ENCODE peak calls at places on chromosome 17, in eight cellular contexts. One of them, this sample, is unnamed.

GRCh38 chr17:74513987-74514631 is 17.2 kb downstream of the CD300LB start:
- DNase-seq in breast epithelium: peak
- DNase-seq in SK-N-SH: no peak
- DNase-seq in HepG2: peak
- DNase-seq in stomach: peak
- DNase-seq in GM23338: peak
- DNase-seq in transverse colon: no peak
- DNase-seq in GM12878: peak
- DNase-seq in this sample: peak

GRCh38 chr17:40625311-40625710 is 22.3 kb downstream of the SMARCE1 start:
- DNase-seq in GM12878: no peak
- DNase-seq in HepG2: no peak
- DNase-seq in breast epithelium: no peak
- DNase-seq in SK-N-SH: no peak
- DNase-seq in stomach: no peak
- DNase-seq in transverse colon: no peak
- DNase-seq in GM23338: no peak
- DNase-seq in this sample: no peak

GRCh38 chr17:45120558-45120957 is 11.8 kb downstream of the PLCD3 start:
- DNase-seq in SK-N-SH: no peak
- DNase-seq in HepG2: no peak
- DNase-seq in stomach: no peak
- DNase-seq in GM12878: no peak
- DNase-seq in transverse colon: no peak
- DNase-seq in GM23338: no peak
- DNase-seq in breast epithelium: no peak
- DNase-seq in this sample: no peak

GRCh38 chr17:49468827-49469385 is 26.2 kb upstream of the NGFR start:
- DNase-seq in GM12878: no peak
- DNase-seq in breast epithelium: no peak
- DNase-seq in transverse colon: no peak
- DNase-seq in SK-N-SH: no peak
- DNase-seq in GM23338: no peak
- DNase-seq in stomach: no peak
- DNase-seq in HepG2: no peak
- DNase-seq in this sample: no peak

GRCh38 chr17:34981538-34982241 is 1.4 kb downstream of the LIG3 start:
- DNase-seq in GM23338: no peak
- DNase-seq in SK-N-SH: peak
- DNase-seq in stomach: no peak
- DNase-seq in HepG2: no peak
- DNase-seq in transverse colon: no peak
- DNase-seq in breast epithelium: no peak
- DNase-seq in GM12878: no peak
- DNase-seq in this sample: peak

GRCh38 chr17:33015716-33016346 is 24.2 kb downstream of the SPACA3 start:
- DNase-seq in GM23338: no peak
- DNase-seq in GM12878: no peak
- DNase-seq in breast epithelium: no peak
- DNase-seq in transverse colon: no peak
- DNase-seq in stomach: no peak
- DNase-seq in SK-N-SH: no peak
- DNase-seq in HepG2: no peak
- DNase-seq in this sample: no peak

GRCh38 chr17:83162035-83162745 is 82.8 kb downstream of the METRNL start:
- DNase-seq in GM12878: no peak
- DNase-seq in transverse colon: no peak
- DNase-seq in GM23338: no peak
- DNase-seq in SK-N-SH: no peak
- DNase-seq in stomach: no peak
- DNase-seq in breast epithelium: peak
- DNase-seq in HepG2: no peak
- DNase-seq in this sample: no peak

GRCh38 chr17:72725432-72726068 is 366.9 kb downstream of the SLC39A11 start:
- DNase-seq in GM23338: peak
- DNase-seq in HepG2: peak
- DNase-seq in stomach: peak
- DNase-seq in SK-N-SH: peak
- DNase-seq in breast epithelium: peak
- DNase-seq in transverse colon: peak
- DNase-seq in GM12878: no peak
- DNase-seq in this sample: peak

GRCh38 chr17:81959362-81960129 is 1.4 kb downstream of the NOTUM start:
- DNase-seq in HepG2: peak
- DNase-seq in breast epithelium: peak
- DNase-seq in stomach: peak
- DNase-seq in SK-N-SH: peak
- DNase-seq in GM12878: no peak
- DNase-seq in GM23338: peak
- DNase-seq in transverse colon: peak
- DNase-seq in this sample: peak

GRCh38 chr17:9192010-9192409 is 170.7 kb downstream of the NTN1 start:
- DNase-seq in breast epithelium: no peak
- DNase-seq in stomach: no peak
- DNase-seq in GM23338: no peak
- DNase-seq in transverse colon: no peak
- DNase-seq in GM12878: no peak
- DNase-seq in HepG2: no peak
- DNase-seq in SK-N-SH: no peak
- DNase-seq in this sample: no peak

GRCh38 chr17:58665946-58666857 is 25.6 kb downstream of the TEX14 start:
- DNase-seq in GM23338: no peak
- DNase-seq in stomach: no peak
- DNase-seq in transverse colon: no peak
- DNase-seq in SK-N-SH: no peak
- DNase-seq in breast epithelium: no peak
- DNase-seq in GM12878: no peak
- DNase-seq in HepG2: no peak
- DNase-seq in this sample: no peak

GRCh38 chr17:39151680-39152058 is 232 bp upstream of the PLXDC1 start:
- DNase-seq in SK-N-SH: no peak
- DNase-seq in breast epithelium: no peak
- DNase-seq in transverse colon: no peak
- DNase-seq in GM23338: no peak
- DNase-seq in HepG2: no peak
- DNase-seq in stomach: no peak
- DNase-seq in GM12878: no peak
- DNase-seq in this sample: no peak

GRCh38 chr17:46964315-46965265 is 14.5 kb downstream of the RPRML start:
- DNase-seq in breast epithelium: no peak
- DNase-seq in GM23338: peak
- DNase-seq in HepG2: no peak
- DNase-seq in GM12878: no peak
- DNase-seq in stomach: no peak
- DNase-seq in SK-N-SH: no peak
- DNase-seq in transverse colon: no peak
- DNase-seq in this sample: no peak

GRCh38 chr17:47280072-47280811 is 26.6 kb downstream of the ITGB3 start:
- DNase-seq in GM12878: no peak
- DNase-seq in stomach: no peak
- DNase-seq in breast epithelium: no peak
- DNase-seq in transverse colon: no peak
- DNase-seq in SK-N-SH: no peak
- DNase-seq in HepG2: no peak
- DNase-seq in GM23338: no peak
- DNase-seq in this sample: no peak

GRCh38 chr17:37516131-37516561 is 26.5 kb downstream of the DUSP14 start:
- DNase-seq in HepG2: no peak
- DNase-seq in breast epithelium: no peak
- DNase-seq in transverse colon: no peak
- DNase-seq in stomach: no peak
- DNase-seq in SK-N-SH: no peak
- DNase-seq in GM12878: no peak
- DNase-seq in GM23338: no peak
- DNase-seq in this sample: no peak

GRCh38 chr17:38982858-38983746 is 15.9 kb upstream of the FBXO47 start:
- DNase-seq in transverse colon: peak
- DNase-seq in GM12878: peak
- DNase-seq in stomach: peak
- DNase-seq in HepG2: peak
- DNase-seq in SK-N-SH: peak
- DNase-seq in GM23338: peak
- DNase-seq in breast epithelium: no peak
- DNase-seq in this sample: peak

GRCh38 chr17:82882715-82883446 is 43.1 kb upstream of the ZNF750 start:
- DNase-seq in HepG2: no peak
- DNase-seq in stomach: peak
- DNase-seq in breast epithelium: no peak
- DNase-seq in GM23338: no peak
- DNase-seq in transverse colon: peak
- DNase-seq in SK-N-SH: no peak
- DNase-seq in GM12878: no peak
- DNase-seq in this sample: no peak

GRCh38 chr17:77645441-77646430 is 312.8 kb upstream of the TNRC6C start:
- DNase-seq in stomach: no peak
- DNase-seq in GM12878: no peak
- DNase-seq in breast epithelium: no peak
- DNase-seq in transverse colon: no peak
- DNase-seq in SK-N-SH: no peak
- DNase-seq in HepG2: no peak
- DNase-seq in GM23338: peak
- DNase-seq in this sample: no peak

GRCh38 chr17:59707971-59708425 is 544 bp downstream of the VMP1 start:
- DNase-seq in breast epithelium: no peak
- DNase-seq in GM23338: peak
- DNase-seq in HepG2: no peak
- DNase-seq in SK-N-SH: no peak
- DNase-seq in stomach: no peak
- DNase-seq in GM12878: no peak
- DNase-seq in transverse colon: no peak
- DNase-seq in this sample: no peak

GRCh38 chr17:933168-934083 is 46.1 kb downstream of the NXN start:
- DNase-seq in HepG2: peak
- DNase-seq in transverse colon: no peak
- DNase-seq in stomach: peak
- DNase-seq in SK-N-SH: no peak
- DNase-seq in GM12878: no peak
- DNase-seq in GM23338: peak
- DNase-seq in breast epithelium: no peak
- DNase-seq in this sample: no peak

GRCh38 chr17:69525920-69526841 is 111.7 kb downstream of the MAP2K6 start:
- DNase-seq in SK-N-SH: peak
- DNase-seq in breast epithelium: no peak
- DNase-seq in GM23338: peak
- DNase-seq in HepG2: peak
- DNase-seq in transverse colon: peak
- DNase-seq in stomach: peak
- DNase-seq in GM12878: no peak
- DNase-seq in this sample: peak

GRCh38 chr17:42276359-42276608 is at the start of gene STAT5B:
- DNase-seq in GM23338: peak
- DNase-seq in HepG2: no peak
- DNase-seq in stomach: peak
- DNase-seq in SK-N-SH: peak
- DNase-seq in breast epithelium: peak
- DNase-seq in transverse colon: peak
- DNase-seq in GM12878: no peak
- DNase-seq in this sample: peak

GRCh38 chr17:59842901-59843652 is 49.7 kb downstream of the TUBD1 start:
- DNase-seq in HepG2: peak
- DNase-seq in transverse colon: peak
- DNase-seq in stomach: peak
- DNase-seq in SK-N-SH: no peak
- DNase-seq in breast epithelium: peak
- DNase-seq in GM23338: peak
- DNase-seq in GM12878: peak
- DNase-seq in this sample: no peak

GRCh38 chr17:76152580-76152979 is 11.5 kb upstream of the FOXJ1 start:
- DNase-seq in GM23338: peak
- DNase-seq in SK-N-SH: no peak
- DNase-seq in breast epithelium: peak
- DNase-seq in transverse colon: no peak
- DNase-seq in GM12878: no peak
- DNase-seq in stomach: no peak
- DNase-seq in HepG2: no peak
- DNase-seq in this sample: no peak
- H3K4me3 ChIP-seq in GM23338: no peak
- H3K4me3 ChIP-seq in SK-N-SH: no peak
- H3K4me3 ChIP-seq in breast epithelium: no peak
- H3K4me3 ChIP-seq in transverse colon: no peak
- H3K4me3 ChIP-seq in GM12878: no peak
- H3K4me3 ChIP-seq in stomach: no peak
- H3K4me3 ChIP-seq in HepG2: no peak
- H3K4me3 ChIP-seq in this sample: no peak

DNA sequence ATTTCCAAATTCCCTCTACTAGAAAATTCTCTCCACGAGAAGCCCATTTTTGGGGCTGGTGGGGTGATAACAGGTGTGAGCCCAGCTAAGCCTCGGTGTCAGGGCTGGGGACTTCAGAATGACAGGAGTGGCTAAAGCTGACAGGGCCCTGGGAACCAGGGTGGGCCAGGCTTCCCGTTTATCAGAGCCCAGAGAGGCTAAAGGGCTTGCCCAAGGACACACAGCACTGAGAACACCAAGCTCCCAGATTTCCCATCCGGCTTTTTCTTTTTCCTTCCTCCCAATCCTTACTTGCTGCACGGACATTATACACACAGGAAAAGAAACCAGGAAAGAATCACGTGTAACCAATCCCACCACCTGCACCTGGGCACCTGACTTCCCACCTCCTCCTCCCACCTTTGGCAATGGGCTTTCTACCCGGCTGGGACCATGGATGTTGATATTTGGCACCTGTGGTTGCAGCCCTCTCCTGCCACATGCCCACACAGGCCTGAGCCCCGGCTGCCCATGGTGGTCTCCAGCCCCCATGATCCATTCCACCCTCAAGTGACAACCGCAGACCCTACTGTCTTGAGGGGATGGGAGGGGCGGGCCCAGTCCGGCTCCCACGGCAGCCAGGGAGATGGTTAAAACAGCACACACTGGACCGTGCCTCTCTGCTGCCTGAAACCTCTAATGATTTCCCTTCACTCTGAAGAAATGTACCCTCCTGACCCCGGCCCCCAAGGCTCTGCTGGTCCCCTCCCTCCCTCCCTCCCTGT is 78.9 kb downstream of the ENGASE start:
- DNase-seq in transverse colon: no peak
- DNase-seq in SK-N-SH: no peak
- DNase-seq in GM12878: no peak
- DNase-seq in stomach: no peak
- DNase-seq in HepG2: no peak
- DNase-seq in GM23338: no peak
- DNase-seq in breast epithelium: no peak
- DNase-seq in this sample: no peak
- H3K27ac ChIP-seq in transverse colon: no peak
- H3K27ac ChIP-seq in SK-N-SH: no peak
- H3K27ac ChIP-seq in GM12878: no peak
- H3K27ac ChIP-seq in stomach: no peak
- H3K27ac ChIP-seq in HepG2: no peak
- H3K27ac ChIP-seq in GM23338: no peak
- H3K27ac ChIP-seq in breast epithelium: no peak
- H3K27ac ChIP-seq in this sample: no peak

GRCh38 chr17:50478391-50479361 is at the start of gene RSAD1:
- DNase-seq in GM12878: peak
- DNase-seq in SK-N-SH: peak
- DNase-seq in stomach: peak
- DNase-seq in breast epithelium: peak
- DNase-seq in GM23338: peak
- DNase-seq in transverse colon: peak
- DNase-seq in HepG2: peak
- DNase-seq in this sample: peak
- TF ChIP-seq POLR2AphosphoS5 in GM12878: peak
- TF ChIP-seq POLR2AphosphoS5 in SK-N-SH: peak
- TF ChIP-seq POLR2AphosphoS5 in stomach: peak
- TF ChIP-seq POLR2AphosphoS5 in breast epithelium: peak
- TF ChIP-seq POLR2AphosphoS5 in GM23338: peak
- TF ChIP-seq POLR2AphosphoS5 in transverse colon: peak
- TF ChIP-seq POLR2AphosphoS5 in HepG2: peak
- TF ChIP-seq POLR2AphosphoS5 in this sample: peak

GRCh38 chr17:19284005-19284959 is 47.1 kb downstream of the EPN2 start:
- DNase-seq in transverse colon: no peak
- DNase-seq in GM12878: no peak
- DNase-seq in HepG2: no peak
- DNase-seq in GM23338: no peak
- DNase-seq in breast epithelium: no peak
- DNase-seq in SK-N-SH: no peak
- DNase-seq in stomach: no peak
- DNase-seq in this sample: no peak
- H3K4me3 ChIP-seq in transverse colon: no peak
- H3K4me3 ChIP-seq in GM12878: no peak
- H3K4me3 ChIP-seq in HepG2: no peak
- H3K4me3 ChIP-seq in GM23338: no peak
- H3K4me3 ChIP-seq in breast epithelium: no peak
- H3K4me3 ChIP-seq in SK-N-SH: no peak
- H3K4me3 ChIP-seq in stomach: no peak
- H3K4me3 ChIP-seq in this sample: no peak

This sample was measured in HL-60.